ENCODE peak calls at places on chromosomes 13 and 19, in five cellular contexts. S is CD4-positive, alpha-beta T cell; L is NB4; V is kidney epithelial cell; O is H9. C is an unnamed sample.
A peak's percentile ranks its signal among the peaks of the same experiment; 100 is the strongest.

GRCh38 chr13:35016362-35017148 is 74.5 kb downstream of the NBEA start:
- DNase-seq in S (no peak), L (no peak), V (no peak), O (no peak), C (no peak)

GRCh38 chr13:101397742-101398141 is 18.6 kb downstream of the NALCN start:
- DNase-seq in S (no peak), L (no peak), V (peak; percentile 48), O (no peak), C (no peak)

GRCh38 chr19:7348587-7349230 is at the start of gene ARHGEF18:
- DNase-seq in S (peak; percentile 56), L (peak; percentile 100), V (no peak), O (no peak), C (no peak)

GRCh38 chr13:95627590-95627989 is 16.9 kb downstream of the DZIP1 start:
- DNase-seq in S (no peak), L (no peak), V (no peak), O (no peak), C (no peak)

GRCh38 chr19:1084024-1084868 is 10.9 kb downstream of the POLR2E start:
- DNase-seq in S (no peak), L (no peak), V (no peak), O (no peak), C (no peak)

GRCh38 chr13:20721454-20722357 is 18.2 kb downstream of the IL17D start:
- DNase-seq in S (no peak), L (no peak), V (peak; percentile 7), O (peak; percentile 68), C (no peak)

GRCh38 chr19:18847516-18848463 is 16.0 kb downstream of the UPF1 start:
- DNase-seq in S (no peak), L (no peak), V (no peak), O (no peak), C (no peak)

GRCh38 chr19:40193587-40193849 is 2.3 kb downstream of the MAP3K10 start:
- DNase-seq in S (no peak), L (no peak), V (no peak), O (no peak), C (peak; percentile 17)

GRCh38 chr19:51810228-51810627 is 15.3 kb downstream of the FPR3 start:
- DNase-seq in S (no peak), L (peak; percentile 37), V (no peak), O (no peak), C (no peak)

GRCh38 chr13:110316196-110316595 is 9.1 kb downstream of the COL4A2 start:
- DNase-seq in S (no peak), L (no peak), V (no peak), O (peak; percentile 23), C (no peak)

GRCh38 chr13:50707533-50708096 is 135.9 kb downstream of the DLEU7 start:
- DNase-seq in S (no peak), L (peak; percentile 36), V (no peak), O (no peak), C (no peak)

GRCh38 chr13:66794340-66795031 is 435.6 kb downstream of the PCDH9 start:
- DNase-seq in S (no peak), L (no peak), V (no peak), O (no peak), C (no peak)

GRCh38 chr13:37984357-37984756 is 114.8 kb upstream of the TRPC4 start:
- DNase-seq in S (no peak), L (peak; percentile 35), V (no peak), O (peak; percentile 50), C (no peak)

GRCh38 chr13:26425439-26426358 is 131.8 kb upstream of the WASF3 start:
- DNase-seq in S (no peak), L (no peak), V (no peak), O (no peak), C (no peak)

GRCh38 chr19:15508035-15508710 is at the start of gene CYP4F22:
- DNase-seq in S (no peak), L (no peak), V (no peak), O (no peak), C (no peak)

GRCh38 chr13:34926513-34926912 is 15.6 kb upstream of the NBEA start:
- DNase-seq in S (no peak), L (peak; percentile 27), V (peak; percentile 31), O (no peak), C (no peak)

GRCh38 chr13:48585456-48585840 is 52.6 kb upstream of the RCBTB2 start:
- DNase-seq in S (no peak), L (peak; percentile 81), V (peak; percentile 25), O (no peak), C (no peak)

GRCh38 chr19:38890686-38891085 is 8.7 kb downstream of the SIRT2 start:
- DNase-seq in S (no peak), L (no peak), V (no peak), O (no peak), C (no peak)

GRCh38 chr19:3977242-3978143 is 6.6 kb upstream of the DAPK3 start:
- DNase-seq in S (no peak), L (peak; percentile 19), V (no peak), O (peak; percentile 59), C (no peak)

GRCh38 chr13:49540552-49540951 is 44.8 kb downstream of the PHF11 start:
- DNase-seq in S (no peak), L (peak; percentile 68), V (no peak), O (no peak), C (no peak)

GRCh38 chr13:98548230-98548629 is 28.7 kb downstream of the STK24 start:
- DNase-seq in S (no peak), L (no peak), V (no peak), O (no peak), C (no peak)

GRCh38 chr19:18304496-18305312 is 18.2 kb downstream of the LSM4 start:
- DNase-seq in S (peak; percentile 72), L (peak; percentile 91), V (no peak), O (peak; percentile 65), C (no peak)

GRCh38 chr13:52738719-52739467 is 727 bp downstream of the CNMD start:
- DNase-seq in S (no peak), L (no peak), V (no peak), O (peak; percentile 62), C (no peak)

GRCh38 chr19:56547535-56547934 is 8.8 kb downstream of the ZFP28 start:
- DNase-seq in S (no peak), L (no peak), V (no peak), O (peak; percentile 41), C (no peak)
- TF ChIP-seq CTCF in S (no peak), L (no peak), V (peak; percentile 9), O (peak; percentile 40), C (no peak)

GRCh38 chr13:111474136-111475002 is 153.9 kb downstream of the TEX29 start:
- DNase-seq in S (no peak), L (peak; percentile 60), V (no peak), O (peak; percentile 64), C (peak; percentile 7)

GRCh38 chr13:111475488-111475887 is 155.0 kb downstream of the TEX29 start:
- DNase-seq in S (no peak), L (no peak), V (no peak), O (no peak), C (no peak)

GRCh38 chr13:111470933-111471332 is 150.5 kb downstream of the TEX29 start:
- DNase-seq in S (no peak), L (no peak), V (no peak), O (no peak), C (no peak)

GRCh38 chr13:111472083-111472482 is 151.6 kb downstream of the TEX29 start:
- DNase-seq in S (no peak), L (no peak), V (no peak), O (no peak), C (no peak)

GRCh38 chr13:111472559-111473460 is 152.4 kb downstream of the TEX29 start:
- DNase-seq in S (no peak), L (no peak), V (no peak), O (peak; percentile 12), C (no peak)
- TF ChIP-seq CTCF in S (no peak), L (no peak), V (no peak), O (no peak), C (no peak)

GRCh38 chr19:13029301-13029880 is 34.1 kb downstream of the NFIX start:
- DNase-seq in S (no peak), L (no peak), V (no peak), O (no peak), C (no peak)

GRCh38 chr19:13031917-13032623 is 36.8 kb downstream of the NFIX start:
- DNase-seq in S (no peak), L (no peak), V (no peak), O (no peak), C (no peak)

GRCh38 chr19:13028027-13028426 is 32.8 kb downstream of the NFIX start:
- DNase-seq in S (no peak), L (no peak), V (no peak), O (no peak), C (no peak)

GRCh38 chr19:13027557-13027956 is 32.3 kb downstream of the NFIX start:
- DNase-seq in S (no peak), L (no peak), V (no peak), O (no peak), C (no peak)

DNA sequence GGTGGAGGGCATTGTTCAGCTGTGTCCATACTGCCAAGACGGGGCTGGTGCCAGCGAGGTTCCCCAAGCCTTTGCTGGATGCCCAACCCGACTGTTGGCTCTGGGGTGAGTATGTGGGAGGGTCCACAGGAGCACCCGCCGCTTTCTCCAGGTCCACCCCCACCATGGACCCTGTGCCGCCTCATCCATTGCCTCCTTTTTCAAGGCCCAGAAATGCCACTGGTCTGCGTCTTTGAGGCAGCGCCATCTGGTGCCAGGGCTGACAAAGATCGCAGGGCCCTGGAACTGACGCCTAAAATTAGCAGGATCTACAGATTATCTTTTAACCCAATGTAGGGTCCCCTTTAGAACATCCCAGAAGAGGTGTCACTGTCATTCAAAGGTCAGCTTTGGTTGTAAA is 34.6 kb downstream of the NFIX start:
- DNase-seq in S (no peak), L (peak; percentile 31), V (no peak), O (peak; percentile 63), C (no peak)
- TF ChIP-seq CTCF in S (no peak), L (peak; percentile 53), V (peak; percentile 54), O (peak; percentile 77), C (peak; percentile 41)

GRCh38 chr13:33057019-33057785 is 41.0 kb downstream of the KL start:
- DNase-seq in S (no peak), L (peak; percentile 24), V (peak; percentile 1), O (no peak), C (no peak)
- TF ChIP-seq CTCF in S (no peak), L (peak; percentile 26), V (peak; percentile 26), O (peak; percentile 57), C (peak; percentile 31)

GRCh38 chr19:11453468-11454341 is 18.3 kb downstream of the PRKCSH start:
- DNase-seq in S (no peak), L (no peak), V (no peak), O (no peak), C (no peak)
- TF ChIP-seq CTCF in S (peak; percentile 13), L (peak; percentile 59), V (peak; percentile 55), O (peak; percentile 78), C (peak; percentile 43)

GRCh38 chr19:23698711-23699520 is 11.9 kb upstream of the ZNF675 start:
- DNase-seq in S (no peak), L (no peak), V (no peak), O (peak; percentile 38), C (no peak)
- TF ChIP-seq CTCF in S (no peak), L (no peak), V (no peak), O (no peak), C (no peak)

GRCh38 chr13:113002206-113002821 is 33.3 kb downstream of the MCF2L start:
- DNase-seq in S (no peak), L (no peak), V (no peak), O (peak; percentile 81), C (no peak)
- TF ChIP-seq CTCF in S (no peak), L (peak; percentile 14), V (peak; percentile 68), O (peak; percentile 76), C (no peak)

C was measured in AG04449.